ENCODE peak calls at places on chromosome 16, in eight cellular contexts. S is heart right ventricle, O is tibial nerve, F is body of pancreas, H is kidney epithelial cell, B is neural crest cell, P is progenitor cell of endocrine pancreas, M is left ventricle myocardium inferior. K is an unnamed sample.
A peak's percentile ranks its signal among the peaks of the same experiment; 100 is the strongest.

GRCh38 chr16:29198231-29198630 is 208.3 kb downstream of the NPIPB11 start:
- DNase-seq in S (no peak), O (no peak), F (no peak), H (no peak), B (no peak), P (no peak), M (no peak), K (no peak)

GRCh38 chr16:76976101-76976500 is 214.9 kb upstream of the MON1B start:
- DNase-seq in S (no peak), O (no peak), F (no peak), H (no peak), B (no peak), P (no peak), M (no peak), K (no peak)

GRCh38 chr16:10951016-10951415 is 6.7 kb downstream of the CLEC16A start:
- DNase-seq in S (no peak), O (no peak), F (no peak), H (no peak), B (no peak), P (no peak), M (no peak), K (no peak)

GRCh38 chr16:28915181-28915580 is 9.9 kb downstream of the RABEP2 start:
- DNase-seq in S (no peak), O (no peak), F (no peak), H (no peak), B (no peak), P (no peak), M (no peak), K (no peak)

GRCh38 chr16:5490499-5490898 is 392.9 kb upstream of the EEF2KMT start:
- DNase-seq in S (no peak), O (peak; percentile 5), F (peak; percentile 18), H (no peak), B (peak; percentile 72), P (peak; percentile 57), M (no peak), K (no peak)

GRCh38 chr16:27588052-27588451 is 38.1 kb downstream of the KATNIP start:
- DNase-seq in S (no peak), O (no peak), F (no peak), H (no peak), B (no peak), P (no peak), M (no peak), K (no peak)

GRCh38 chr16:69145658-69146057 is 13.2 kb downstream of the UTP4 start:
- DNase-seq in S (no peak), O (no peak), F (peak; percentile 70), H (no peak), B (no peak), P (no peak), M (no peak), K (no peak)

GRCh38 chr16:58125041-58125440 is 4.1 kb downstream of the CFAP20 start:
- DNase-seq in S (no peak), O (no peak), F (no peak), H (no peak), B (no peak), P (no peak), M (no peak), K (no peak)

GRCh38 chr16:1108299-1109252 is 12.5 kb upstream of the C1QTNF8 start:
- DNase-seq in S (peak; percentile 67), O (no peak), F (peak; percentile 80), H (no peak), B (no peak), P (no peak), M (peak; percentile 48), K (no peak)

GRCh38 chr16:74749291-74750055 is 25.1 kb downstream of the FA2H start:
- DNase-seq in S (no peak), O (no peak), F (no peak), H (no peak), B (no peak), P (no peak), M (no peak), K (no peak)

GRCh38 chr16:11687606-11688519 is 19.6 kb downstream of the SNN start:
- DNase-seq in S (no peak), O (no peak), F (no peak), H (no peak), B (no peak), P (no peak), M (no peak), K (no peak)

GRCh38 chr16:6209355-6209930 is 1111.8 kb upstream of the EEF2KMT start:
- DNase-seq in S (no peak), O (no peak), F (no peak), H (no peak), B (no peak), P (no peak), M (no peak), K (no peak)

GRCh38 chr16:16186820-16187219 is 36.5 kb downstream of the ABCC6 start:
- DNase-seq in S (no peak), O (no peak), F (no peak), H (no peak), B (no peak), P (no peak), M (no peak), K (no peak)

GRCh38 chr16:2858245-2859025 is 465 bp upstream of the PRSS22 start:
- DNase-seq in S (no peak), O (no peak), F (peak; percentile 94), H (no peak), B (no peak), P (peak; percentile 74), M (no peak), K (no peak)

GRCh38 chr16:16137110-16137509 is 86.2 kb downstream of the ABCC6 start:
- DNase-seq in S (no peak), O (no peak), F (no peak), H (no peak), B (no peak), P (no peak), M (no peak), K (no peak)

GRCh38 chr16:72960101-72960500 is 87.8 kb downstream of the ZFHX3 start:
- DNase-seq in S (no peak), O (no peak), F (no peak), H (no peak), B (no peak), P (no peak), M (no peak), K (no peak)

GRCh38 chr16:3861808-3862451 is 18.6 kb downstream of the CREBBP start:
- DNase-seq in S (no peak), O (no peak), F (no peak), H (no peak), B (no peak), P (no peak), M (no peak), K (no peak)

DNA sequence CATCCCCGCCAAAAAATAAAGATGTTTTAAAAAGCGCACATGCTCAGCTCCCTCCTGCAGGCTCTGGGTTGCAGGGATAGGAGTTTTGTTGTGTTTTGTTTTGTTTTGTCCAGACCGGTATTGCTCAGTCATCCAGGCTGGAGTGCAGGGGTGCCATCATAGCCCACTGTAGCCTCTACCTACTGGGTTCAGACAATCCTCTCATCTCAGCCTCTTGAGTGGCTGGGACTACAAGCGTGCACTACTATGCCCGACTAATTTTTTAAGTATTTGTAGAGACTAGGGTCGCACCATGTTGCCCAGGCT is 661 bp downstream of the WWOX start:
- DNase-seq in S (no peak), O (no peak), F (peak; percentile 12), H (no peak), B (no peak), P (no peak), M (no peak), K (no peak)
- TF ChIP-seq CTCF in S (no peak), O (no peak), F (no peak), H (no peak), B (no peak), P (no peak), M (no peak), K (no peak)

DNA sequence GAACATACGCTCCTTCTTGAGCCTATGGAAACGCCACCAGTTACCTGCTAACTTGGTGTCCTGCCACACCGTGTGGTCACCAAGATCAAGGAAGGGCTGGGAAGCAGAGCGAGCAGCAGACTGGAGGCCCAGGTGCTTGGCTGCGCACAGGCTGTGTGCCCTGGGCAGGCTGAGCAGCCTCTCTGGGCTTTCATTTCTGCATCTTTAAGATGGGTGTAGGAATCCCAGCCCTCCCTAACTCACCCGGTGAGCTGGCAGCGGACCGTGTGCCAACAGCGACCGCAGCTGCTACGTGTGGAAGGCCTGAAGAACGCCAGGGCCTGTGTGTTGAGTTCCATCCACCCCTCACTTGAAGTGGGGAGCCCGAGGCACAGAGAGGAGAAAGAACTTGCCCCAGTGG is 80.0 kb downstream of the IRF8 start:
- DNase-seq in S (no peak), O (no peak), F (no peak), H (no peak), B (no peak), P (no peak), M (no peak), K (no peak)
- TF ChIP-seq CTCF in S (no peak), O (no peak), F (no peak), H (no peak), B (no peak), P (no peak), M (no peak), K (no peak)

GRCh38 chr16:63719926-63720325 is 1401.9 kb downstream of the CDH11 start:
- DNase-seq in S (no peak), O (no peak), F (no peak), H (no peak), B (no peak), P (no peak), M (no peak), K (no peak)

GRCh38 chr16:63714876-63715275 is 1407.0 kb downstream of the CDH11 start:
- DNase-seq in S (no peak), O (no peak), F (no peak), H (no peak), B (no peak), P (no peak), M (no peak), K (no peak)

GRCh38 chr16:63720848-63721247 is 1401.0 kb downstream of the CDH11 start:
- DNase-seq in S (no peak), O (no peak), F (no peak), H (no peak), B (no peak), P (no peak), M (no peak), K (no peak)
- TF ChIP-seq CTCF in S (peak; percentile 39), O (no peak), F (no peak), H (no peak), B (no peak), P (peak; percentile 16), M (peak; percentile 33), K (no peak)

GRCh38 chr16:25109643-25110042 is 1.9 kb upstream of the LCMT1 start:
- DNase-seq in S (no peak), O (peak; percentile 36), F (peak; percentile 32), H (peak; percentile 80), B (no peak), P (no peak), M (no peak), K (peak; percentile 40)

GRCh38 chr16:25106567-25107465 is 4.7 kb upstream of the LCMT1 start:
- DNase-seq in S (peak; percentile 97), O (peak; percentile 90), F (peak; percentile 96), H (no peak), B (peak; percentile 84), P (peak; percentile 85), M (peak; percentile 96), K (peak; percentile 96)

GRCh38 chr16:25110392-25110947 is 1.1 kb upstream of the LCMT1 start:
- DNase-seq in S (no peak), O (no peak), F (no peak), H (no peak), B (no peak), P (no peak), M (no peak), K (no peak)

GRCh38 chr16:25107466-25107792 is 4.1 kb upstream of the LCMT1 start:
- DNase-seq in S (no peak), O (no peak), F (peak; percentile 18), H (no peak), B (no peak), P (no peak), M (no peak), K (no peak)

GRCh38 chr16:25108054-25108453 is 3.5 kb upstream of the LCMT1 start:
- DNase-seq in S (no peak), O (no peak), F (no peak), H (no peak), B (no peak), P (no peak), M (no peak), K (no peak)
- TF ChIP-seq CTCF in S (no peak), O (no peak), F (no peak), H (no peak), B (no peak), P (peak; percentile 9), M (no peak), K (no peak)

K was measured in gastrocnemius medialis.